ENCODE peak calls at places on chromosomes 6 and 20, in nine cellular contexts. Y, O, T, L, Q, P, Z, I and M are unnamed samples.

GRCh38 chr20:24465730-24466129 is 3.7 kb upstream of the SYNDIG1 start:
- DNase-seq in Y (no peak), O (no peak), T (no peak), L (peak), Q (no peak), P (no peak), Z (no peak), I (no peak), M (no peak)

GRCh38 chr20:8505817-8506216 is 373.8 kb downstream of the PLCB1 start:
- DNase-seq in Y (no peak), O (no peak), T (no peak), L (no peak), Q (no peak), P (no peak), Z (no peak), I (no peak), M (no peak)

GRCh38 chr6:17093692-17094091 is 8.2 kb upstream of the STMND1 start:
- DNase-seq in Y (no peak), O (peak), T (no peak), L (peak), Q (no peak), P (no peak), Z (no peak), I (no peak), M (no peak)

GRCh38 chr20:63538204-63539091 is 1.3 kb upstream of the PTK6 start:
- DNase-seq in Y (no peak), O (peak), T (peak), L (peak), Q (no peak), P (no peak), Z (peak), I (peak), M (no peak)

GRCh38 chr6:40695114-40695513 is 108.0 kb upstream of the LRFN2 start:
- DNase-seq in Y (no peak), O (no peak), T (no peak), L (peak), Q (no peak), P (no peak), Z (no peak), I (no peak), M (no peak)

GRCh38 chr6:67450641-67451040 is 1184.4 kb upstream of the ADGRB3 start:
- DNase-seq in Y (no peak), O (no peak), T (no peak), L (no peak), Q (no peak), P (no peak), Z (no peak), I (peak), M (no peak)

GRCh38 chr20:723756-724155 is 44.5 kb downstream of the SLC52A3 start:
- DNase-seq in Y (no peak), O (no peak), T (no peak), L (no peak), Q (no peak), P (peak), Z (no peak), I (no peak), M (no peak)

GRCh38 chr6:166616261-166617226 is 10.5 kb downstream of the RPS6KA2 start:
- DNase-seq in Y (no peak), O (no peak), T (no peak), L (no peak), Q (no peak), P (no peak), Z (no peak), I (no peak), M (no peak)

GRCh38 chr20:63070771-63071540 is 64.2 kb upstream of the BHLHE23 start:
- DNase-seq in Y (no peak), O (no peak), T (no peak), L (no peak), Q (no peak), P (no peak), Z (no peak), I (no peak), M (no peak)

GRCh38 chr20:34907616-34908469 is 31.4 kb downstream of the ACSS2 start:
- DNase-seq in Y (no peak), O (peak), T (no peak), L (peak), Q (no peak), P (peak), Z (peak), I (no peak), M (no peak)

GRCh38 chr6:33049323-33049722 is 24.1 kb downstream of the HLA-DPA1 start:
- DNase-seq in Y (no peak), O (no peak), T (no peak), L (peak), Q (no peak), P (no peak), Z (no peak), I (peak), M (no peak)
- TF ChIP-seq CTCF in Y (no peak), O (no peak), T (no peak), L (peak), Q (peak), P (peak), Z (no peak), I (peak), M (no peak)

GRCh38 chr6:28384143-28384533 is 15.4 kb downstream of the ZSCAN12 start:
- DNase-seq in Y (no peak), O (no peak), T (no peak), L (no peak), Q (no peak), P (no peak), Z (no peak), I (no peak), M (no peak)

GRCh38 chr6:28380381-28380780 is 19.2 kb downstream of the ZSCAN12 start:
- DNase-seq in Y (no peak), O (no peak), T (no peak), L (no peak), Q (no peak), P (no peak), Z (no peak), I (no peak), M (no peak)

GRCh38 chr6:28378644-28379043 is 20.9 kb downstream of the ZSCAN12 start:
- DNase-seq in Y (no peak), O (no peak), T (no peak), L (no peak), Q (no peak), P (no peak), Z (no peak), I (no peak), M (no peak)

GRCh38 chr6:28377879-28378278 is 21.7 kb downstream of the ZSCAN12 start:
- DNase-seq in Y (no peak), O (no peak), T (no peak), L (no peak), Q (no peak), P (no peak), Z (no peak), I (no peak), M (no peak)

DNA sequence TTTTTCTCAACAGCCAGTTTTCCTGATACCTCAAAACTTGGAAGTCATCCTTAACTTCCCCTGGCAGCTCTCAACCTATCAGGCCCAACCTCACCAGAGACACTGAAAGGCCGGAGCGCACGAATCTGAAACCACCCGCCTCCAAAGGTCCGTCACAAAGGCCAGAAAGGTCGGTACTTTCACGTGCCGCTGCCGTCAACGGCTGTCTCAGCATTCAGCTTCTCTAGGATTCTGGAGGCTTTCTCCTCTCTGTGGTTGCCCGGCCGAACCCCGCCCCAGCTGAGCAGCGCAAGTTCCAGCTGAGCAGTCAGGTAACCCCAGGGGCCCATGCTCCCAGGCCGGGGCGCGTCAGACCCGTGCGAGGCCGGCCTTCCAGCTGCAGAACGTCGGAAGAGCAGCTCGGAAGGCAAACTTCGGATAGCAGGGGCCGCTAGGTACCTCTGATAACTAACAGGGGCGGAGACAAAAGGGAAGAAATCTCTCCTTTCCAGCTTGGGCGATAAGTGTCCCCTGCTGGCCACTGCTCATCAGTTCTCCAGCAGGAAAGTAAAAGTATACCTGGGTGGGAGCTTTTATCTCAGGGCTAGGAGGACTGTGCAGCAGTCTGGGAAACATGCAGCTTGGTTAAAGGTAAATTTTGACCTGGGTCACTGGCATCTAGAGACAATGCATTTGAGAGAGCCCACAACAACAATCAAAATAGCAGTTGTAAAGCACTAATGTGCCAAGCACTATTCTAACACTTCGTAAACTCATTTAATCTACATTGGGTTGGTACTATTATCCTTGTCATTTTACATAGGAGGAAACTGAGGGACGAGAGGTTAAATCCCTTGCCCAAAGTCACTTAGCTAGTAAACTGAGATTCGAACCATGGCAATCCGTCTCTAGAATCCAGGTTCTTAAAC is 16.1 kb downstream of the ZSCAN12 start:
- DNase-seq in Y (peak), O (peak), T (peak), L (peak), Q (peak), P (peak), Z (peak), I (no peak), M (peak)
- TF ChIP-seq CTCF in Y (no peak), O (peak), T (no peak), L (peak), Q (peak), P (peak), Z (peak), I (no peak), M (no peak)

DNA sequence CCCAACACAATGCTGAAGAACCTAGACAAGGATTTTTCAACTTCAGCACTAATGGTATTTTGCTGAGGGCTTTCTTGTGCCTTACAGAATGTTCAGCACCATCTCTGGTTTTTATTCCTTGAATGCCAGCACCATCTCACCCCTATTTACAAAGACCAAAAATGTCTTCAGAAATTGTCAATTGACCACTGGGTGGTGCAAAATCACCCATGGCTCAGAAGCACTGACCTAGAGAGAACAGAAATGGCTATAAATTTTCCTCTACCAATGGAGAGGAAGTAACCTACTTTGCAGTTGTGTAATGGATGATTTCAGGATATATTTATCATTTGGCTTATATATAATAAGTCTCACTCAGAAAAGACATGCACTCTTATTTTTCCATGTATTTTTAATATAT is 431.0 kb upstream of the IRAK1BP1 start:
- DNase-seq in Y (no peak), O (peak), T (no peak), L (peak), Q (no peak), P (peak), Z (no peak), I (no peak), M (no peak)
- TF ChIP-seq CTCF in Y (no peak), O (peak), T (no peak), L (peak), Q (peak), P (peak), Z (no peak), I (peak), M (no peak)

GRCh38 chr20:42612262-42612661 is 577.4 kb downstream of the PTPRT start:
- DNase-seq in Y (no peak), O (no peak), T (no peak), L (no peak), Q (no peak), P (no peak), Z (no peak), I (no peak), M (no peak)

GRCh38 chr20:42611423-42611822 is 578.3 kb downstream of the PTPRT start:
- DNase-seq in Y (no peak), O (no peak), T (no peak), L (no peak), Q (no peak), P (no peak), Z (no peak), I (no peak), M (no peak)

GRCh38 chr20:42604998-42605970 is 584.4 kb downstream of the PTPRT start:
- DNase-seq in Y (no peak), O (peak), T (no peak), L (no peak), Q (no peak), P (no peak), Z (no peak), I (no peak), M (no peak)

DNA sequence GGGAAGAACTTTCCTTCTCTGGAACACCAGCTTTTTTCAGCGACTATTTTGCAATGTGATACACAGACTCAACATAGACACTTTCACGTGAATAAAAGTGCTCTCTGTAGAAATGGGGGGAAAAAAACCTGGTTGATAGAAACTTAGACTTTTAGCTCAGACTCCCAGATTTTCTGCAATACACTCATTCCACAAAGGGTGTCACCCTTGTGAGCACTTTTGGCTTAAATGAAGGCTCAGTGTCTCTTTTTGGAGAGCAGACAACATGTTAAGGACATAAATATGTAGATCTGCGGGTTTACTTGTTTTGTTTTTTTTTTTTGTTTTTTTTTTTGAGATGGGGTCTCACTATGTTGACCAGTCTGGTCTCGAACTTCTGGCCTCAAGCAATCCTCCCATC is 579.6 kb downstream of the PTPRT start:
- DNase-seq in Y (no peak), O (no peak), T (no peak), L (no peak), Q (no peak), P (no peak), Z (no peak), I (no peak), M (no peak)
- TF ChIP-seq CTCF in Y (no peak), O (no peak), T (no peak), L (no peak), Q (no peak), P (no peak), Z (no peak), I (no peak), M (no peak)

GRCh38 chr6:135451617-135452190 is 45.8 kb downstream of the AHI1 start:
- DNase-seq in Y (no peak), O (no peak), T (no peak), L (peak), Q (no peak), P (peak), Z (no peak), I (peak), M (no peak)
- TF ChIP-seq CTCF in Y (peak), O (peak), T (peak), L (peak), Q (peak), P (peak), Z (peak), I (peak), M (peak)

DNA sequence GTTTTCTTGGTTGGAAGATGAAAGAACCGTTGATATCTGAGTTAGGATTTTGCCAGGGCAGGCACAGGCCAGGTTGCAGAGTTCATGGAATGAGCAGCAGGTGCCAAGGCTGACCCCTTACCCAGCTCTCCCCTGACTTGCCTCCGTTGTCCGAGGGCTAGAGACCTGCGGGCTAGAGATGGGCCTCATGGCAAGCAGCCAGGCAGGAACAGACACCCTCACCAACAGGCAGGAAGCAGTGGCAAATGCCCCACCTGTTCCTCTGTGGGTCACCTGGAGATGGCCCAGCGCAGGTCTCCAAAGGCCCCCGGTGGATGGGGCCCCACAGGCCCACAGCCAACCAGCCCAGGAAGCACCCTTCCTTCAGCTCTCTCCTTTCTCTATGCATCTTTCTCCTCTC is 186.7 kb upstream of the PMEPA1 start:
- DNase-seq in Y (no peak), O (no peak), T (no peak), L (no peak), Q (no peak), P (no peak), Z (no peak), I (no peak), M (no peak)
- TF ChIP-seq CTCF in Y (no peak), O (no peak), T (no peak), L (no peak), Q (no peak), P (no peak), Z (no peak), I (no peak), M (no peak)